ENCODE peak calls at places on chromosomes 16 and 17, in seven cellular contexts. T is CD4-positive, alpha-beta memory T cell; X is lung; U is mammary epithelial cell; E is SJCRH30; O is fibroblast of lung; Y is IMR-90. C is an unnamed sample. For H3K9me3, the result is how much of the 10 kb centered on the place peaks cover.

GRCh38 chr17:32551186-32551955 is 64.6 kb downstream of the CDK5R1 start:
- DNase-seq in T (no peak), X (no peak), U (peak), E (no peak), O (peak), Y (peak), C (no peak)

GRCh38 chr17:17749921-17750320 is 68.7 kb downstream of the RAI1 start:
- DNase-seq in T (peak), X (peak), U (peak), E (peak), O (peak), Y (peak), C (peak)

GRCh38 chr17:50177983-50178834 is 12.4 kb downstream of the SGCA start:
- DNase-seq in T (peak), X (peak), U (peak), E (peak), O (peak), Y (peak), C (peak)

GRCh38 chr17:63675607-63676539 is 24.1 kb downstream of the LIMD2 start:
- DNase-seq in T (no peak), X (peak), U (peak), E (peak), O (peak), Y (peak), C (no peak)

GRCh38 chr16:25124503-25124902 is 13.0 kb downstream of the LCMT1 start:
- DNase-seq in T (no peak), X (no peak), U (peak), E (no peak), O (no peak), Y (no peak), C (no peak)

GRCh38 chr17:73091770-73092517 is 544 bp downstream of the SLC39A11 start:
- DNase-seq in T (no peak), X (no peak), U (peak), E (peak), O (peak), Y (peak), C (no peak)

GRCh38 chr16:1950047-1950446 is 4.4 kb downstream of the RPL3L start:
- DNase-seq in T (no peak), X (no peak), U (peak), E (no peak), O (no peak), Y (no peak), C (no peak)

GRCh38 chr16:74143171-74143570 is 153.4 kb upstream of the PSMD7 start:
- DNase-seq in T (no peak), X (no peak), U (no peak), E (no peak), O (no peak), Y (no peak), C (no peak)

GRCh38 chr16:85980686-85981085 is 81.7 kb downstream of the IRF8 start:
- DNase-seq in T (no peak), X (no peak), U (no peak), E (no peak), O (no peak), Y (no peak), C (no peak)

GRCh38 chr17:17922198-17922901 is 49.9 kb downstream of the TOM1L2 start:
- DNase-seq in T (no peak), X (no peak), U (no peak), E (no peak), O (no peak), Y (no peak), C (no peak)

GRCh38 chr16:81151648-81152047 is 55.5 kb upstream of the GCSH start:
- DNase-seq in T (no peak), X (no peak), U (no peak), E (no peak), O (no peak), Y (no peak), C (no peak)

GRCh38 chr16:59021751-59022150 is 287.6 kb upstream of the GOT2 start:
- DNase-seq in T (no peak), X (no peak), U (peak), E (no peak), O (peak), Y (peak), C (no peak)

GRCh38 chr17:76969598-76970172 is 101.5 kb downstream of the MGAT5B start:
- DNase-seq in T (no peak), X (no peak), U (no peak), E (peak), O (no peak), Y (no peak), C (no peak)

GRCh38 chr17:76353004-76353598 is 615 bp downstream of the PRPSAP1 start:
- DNase-seq in T (no peak), X (no peak), U (peak), E (peak), O (no peak), Y (no peak), C (no peak)

GRCh38 chr16:53220585-53220984 is 165.8 kb downstream of the CHD9 start:
- DNase-seq in T (no peak), X (no peak), U (no peak), E (no peak), O (no peak), Y (peak), C (no peak)

GRCh38 chr17:57892820-57893595 is 43.2 kb upstream of the MRPS23 start:
- DNase-seq in T (no peak), X (peak), U (peak), E (peak), O (peak), Y (peak), C (no peak)

GRCh38 chr17:22410136-22410535 is 717.8 kb downstream of the KCNJ18 start:
- DNase-seq in T (no peak), X (no peak), U (no peak), E (no peak), O (no peak), Y (no peak), C (no peak)

GRCh38 chr17:19470529-19471261 is 59.7 kb downstream of the RNF112 start:
- DNase-seq in T (no peak), X (peak), U (no peak), E (peak), O (peak), Y (peak), C (no peak)

GRCh38 chr16:64791756-64792155 is 330.1 kb downstream of the CDH11 start:
- DNase-seq in T (no peak), X (no peak), U (no peak), E (no peak), O (no peak), Y (peak), C (no peak)

GRCh38 chr17:63842173-63842539 is 329 bp downstream of the SMARCD2 start:
- DNase-seq in T (no peak), X (no peak), U (no peak), E (peak), O (peak), Y (no peak), C (no peak)

GRCh38 chr17:17119533-17119932 is 77.3 kb downstream of the MPRIP start:
- DNase-seq in T (peak), X (no peak), U (peak), E (no peak), O (peak), Y (peak), C (peak)

GRCh38 chr17:45030733-45031132 is 20.7 kb downstream of the DCAKD start:
- DNase-seq in T (no peak), X (no peak), U (no peak), E (no peak), O (no peak), Y (no peak), C (no peak)

GRCh38 chr17:77779711-77780539 is 178.6 kb upstream of the TNRC6C start:
- DNase-seq in T (no peak), X (no peak), U (no peak), E (peak), O (no peak), Y (no peak), C (no peak)

GRCh38 chr17:50129946-50130777 is at the start of gene SAMD14:
- DNase-seq in T (peak), X (no peak), U (no peak), E (no peak), O (no peak), Y (peak), C (no peak)

GRCh38 chr17:28612936-28613872 is 781 bp downstream of the RSKR start:
- DNase-seq in T (peak), X (no peak), U (peak), E (peak), O (peak), Y (peak), C (peak)

GRCh38 chr16:51731160-51731559 is 580.1 kb upstream of the SALL1 start:
- DNase-seq in T (no peak), X (no peak), U (no peak), E (no peak), O (no peak), Y (no peak), C (no peak)

GRCh38 chr17:62895650-62896301 is 70.3 kb upstream of the TANC2 start:
- DNase-seq in T (no peak), X (no peak), U (peak), E (no peak), O (no peak), Y (peak), C (no peak)

GRCh38 chr17:29390856-29391631 is 881 bp downstream of the TAOK1 start:
- DNase-seq in T (no peak), X (no peak), U (peak), E (peak), O (peak), Y (peak), C (no peak)

GRCh38 chr17:80751460-80752368 is 207.1 kb downstream of the RPTOR start:
- DNase-seq in T (no peak), X (no peak), U (peak), E (peak), O (peak), Y (peak), C (no peak)

GRCh38 chr16:61344791-61345190 is 691.4 kb downstream of the CDH8 start:
- DNase-seq in T (no peak), X (no peak), U (no peak), E (no peak), O (no peak), Y (no peak), C (no peak)

GRCh38 chr16:90031931-90032663 is 12.8 kb upstream of the DBNDD1 start:
- DNase-seq in T (no peak), X (no peak), U (no peak), E (peak), O (peak), Y (peak), C (no peak)

GRCh38 chr16:29111421-29111820 is 126.6 kb downstream of the LAT start:
- DNase-seq in T (no peak), X (no peak), U (no peak), E (no peak), O (no peak), Y (no peak), C (no peak)
- H3K27ac ChIP-seq in T (no peak), X (no peak), U (no peak), E (no peak), O (no peak), Y (no peak), C (no peak)

GRCh38 chr17:5184284-5184683 is 7.4 kb downstream of the ZNF594 start:
- DNase-seq in T (no peak), X (no peak), U (no peak), E (no peak), O (no peak), Y (no peak), C (no peak)
- H3K9me3 ChIP-seq in T (under half), X (under half), U (half or more), E (under half), O (under half), Y (half or more), C (half or more)

DNA sequence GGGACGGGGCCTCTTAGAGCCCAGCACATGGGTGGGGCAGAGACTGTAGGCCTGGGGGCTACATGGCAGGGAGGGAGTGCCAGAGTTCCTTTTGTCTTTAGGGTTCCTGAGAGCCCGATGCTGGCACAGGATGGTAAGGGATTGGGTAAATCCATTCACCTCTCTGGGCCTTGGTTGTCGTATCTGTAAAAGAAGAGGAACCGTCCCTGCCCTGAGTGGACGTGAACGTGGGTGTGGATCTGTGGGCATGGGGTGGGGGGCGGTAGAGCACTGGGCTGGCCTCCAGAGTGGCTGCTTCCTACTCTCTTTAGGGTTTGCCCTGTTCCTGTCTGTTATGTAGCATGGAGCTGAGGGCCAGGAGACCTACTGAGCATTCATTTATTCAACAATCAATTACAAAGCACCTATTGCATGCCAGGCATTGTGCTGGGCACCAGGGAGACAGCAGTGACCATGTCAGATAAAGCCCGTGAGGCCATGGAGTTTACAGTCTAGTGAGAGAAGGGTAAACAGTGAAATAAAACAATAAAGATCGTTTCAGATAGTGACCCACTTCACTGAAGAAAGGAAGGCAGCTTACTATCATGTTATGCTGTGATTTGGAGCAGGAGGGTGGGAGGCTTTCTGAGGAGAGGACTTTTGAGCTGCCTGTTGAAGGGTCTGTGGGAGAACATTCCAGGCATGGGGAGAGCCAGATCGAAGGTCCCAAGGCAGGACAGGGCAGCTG is 13.1 kb upstream of the TCAP start:
- DNase-seq in T (no peak), X (no peak), U (no peak), E (no peak), O (no peak), Y (no peak), C (no peak)
- H3K27ac ChIP-seq in T (no peak), X (no peak), U (no peak), E (no peak), O (no peak), Y (no peak), C (no peak)

DNA sequence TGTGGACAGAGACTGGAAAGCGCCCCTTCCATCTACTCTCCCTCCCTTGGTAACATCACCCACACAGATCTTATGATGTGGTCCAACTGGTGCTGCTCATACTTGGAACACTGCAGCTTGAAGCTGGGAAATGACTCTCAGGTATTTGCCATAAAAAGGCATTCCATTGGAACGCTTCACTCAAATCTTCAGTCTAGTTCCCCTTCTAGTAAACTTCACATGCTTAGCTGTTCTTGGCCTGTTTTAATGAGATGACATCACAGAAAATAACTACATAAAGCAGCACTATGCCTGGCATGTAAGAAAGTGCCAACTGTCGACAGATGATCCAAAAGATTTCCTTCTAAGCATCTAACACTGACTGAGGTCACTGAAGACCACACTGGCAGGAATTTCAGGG is 9.3 kb downstream of the ZNF263 start:
- DNase-seq in T (no peak), X (no peak), U (no peak), E (no peak), O (no peak), Y (peak), C (no peak)
- H3K9me3 ChIP-seq in T (under half), X (half or more), U (half or more), E (under half), O (under half), Y (half or more), C (half or more)

GRCh38 chr17:40023590-40024292 is 8.5 kb downstream of the CSF3 start:
- DNase-seq in T (no peak), X (peak), U (no peak), E (peak), O (peak), Y (no peak), C (no peak)
- H3K27ac ChIP-seq in T (no peak), X (no peak), U (no peak), E (no peak), O (no peak), Y (no peak), C (no peak)

GRCh38 chr16:915546-915945 is 55.2 kb downstream of the LMF1 start:
- DNase-seq in T (no peak), X (no peak), U (no peak), E (no peak), O (no peak), Y (no peak), C (no peak)

GRCh38 chr16:914453-914852 is 56.3 kb downstream of the LMF1 start:
- DNase-seq in T (no peak), X (no peak), U (peak), E (no peak), O (peak), Y (peak), C (no peak)

GRCh38 chr16:912322-912683 is 58.5 kb downstream of the LMF1 start:
- DNase-seq in T (no peak), X (no peak), U (no peak), E (no peak), O (no peak), Y (no peak), C (no peak)

GRCh38 chr16:912684-913613 is 57.8 kb downstream of the LMF1 start:
- DNase-seq in T (no peak), X (no peak), U (no peak), E (peak), O (no peak), Y (no peak), C (no peak)

DNA sequence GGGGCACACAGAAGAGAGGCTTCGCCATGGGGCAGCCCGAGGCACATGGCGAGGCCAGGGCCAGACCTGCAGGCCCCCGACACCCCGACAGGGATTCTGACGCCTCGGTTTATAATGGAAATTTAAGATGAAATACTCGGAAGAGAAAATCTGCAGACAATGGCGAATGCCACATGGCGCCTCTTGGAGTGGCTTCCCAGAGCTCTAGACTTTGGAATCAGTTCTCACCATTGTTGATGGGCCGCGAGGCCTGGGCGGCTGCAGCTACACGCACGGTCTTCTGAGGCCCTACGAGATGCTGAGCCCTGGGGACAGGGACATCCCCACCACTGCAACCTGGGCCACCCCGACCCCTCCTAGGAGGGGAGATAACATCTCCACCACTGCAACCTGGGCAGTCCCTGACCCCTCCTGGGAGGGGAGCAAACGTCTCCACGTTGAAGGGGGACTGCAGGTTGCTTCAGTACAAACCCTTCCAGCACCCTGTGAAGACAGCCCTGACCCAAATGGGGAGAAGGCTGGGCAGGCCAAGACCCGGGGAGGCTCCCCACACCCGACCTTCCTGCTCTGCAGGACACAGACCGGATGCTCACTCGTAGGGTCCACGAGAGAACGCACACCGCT is 56.9 kb downstream of the LMF1 start:
- DNase-seq in T (no peak), X (no peak), U (no peak), E (no peak), O (no peak), Y (no peak), C (no peak)
- H3K9me3 ChIP-seq in T (under half), X (under half), U (under half), E (under half), O (under half), Y (under half), C (under half)

GRCh38 chr16:8882041-8882617 is at the start of gene LITAFD:
- DNase-seq in T (no peak), X (no peak), U (no peak), E (no peak), O (no peak), Y (no peak), C (no peak)

GRCh38 chr16:8874388-8874787 is 5.6 kb upstream of the CARHSP1 start:
- DNase-seq in T (no peak), X (no peak), U (no peak), E (no peak), O (peak), Y (no peak), C (no peak)

GRCh38 chr16:8880839-8881510 is 1.2 kb upstream of the LITAFD start:
- DNase-seq in T (no peak), X (no peak), U (no peak), E (no peak), O (no peak), Y (no peak), C (no peak)

GRCh38 chr16:8877894-8878522 is 4.1 kb upstream of the LITAFD start:
- DNase-seq in T (no peak), X (no peak), U (peak), E (no peak), O (no peak), Y (no peak), C (no peak)

GRCh38 chr16:8878523-8878911 is 3.6 kb upstream of the LITAFD start:
- DNase-seq in T (no peak), X (no peak), U (peak), E (no peak), O (peak), Y (peak), C (no peak)
- H3K27ac ChIP-seq in T (no peak), X (no peak), U (peak), E (peak), O (no peak), Y (peak), C (no peak)

C was measured in CD4-positive, alpha-beta T cell.